ENCODE peak calls at places on chromosomes 2 and 18, in five cellular contexts. Y is lower leg skin, T is AG10803, M is retinal pigment epithelial cell, P is adrenal gland. H is an unnamed sample.

GRCh38 chr2:66428986-66429612 is 5.8 kb upstream of the MEIS1 start:
- DNase-seq in T (peak), M (no peak), P (peak), Y (no peak), H (peak)

GRCh38 chr18:48548404-48548771 is 9.6 kb downstream of the CTIF start:
- DNase-seq in Y (peak), P (peak), T (peak), M (no peak), H (peak)

GRCh38 chr2:155715705-155716104 is 616.8 kb downstream of the NR4A2 start:
- DNase-seq in M (no peak), T (no peak), Y (no peak), P (no peak), H (no peak)

GRCh38 chr2:182715121-182715895 is 749 bp upstream of the DNAJC10 start:
- DNase-seq in M (no peak), T (peak), Y (no peak), P (no peak), H (peak)

GRCh38 chr18:56861244-56861643 is 210.1 kb downstream of the WDR7 start:
- DNase-seq in M (no peak), P (no peak), Y (no peak), T (no peak), H (no peak)

GRCh38 chr2:165718811-165719210 is 75.2 kb downstream of the GALNT3 start:
- DNase-seq in Y (no peak), P (no peak), M (no peak), T (no peak), H (no peak)

GRCh38 chr2:200110380-200110779 is 155.0 kb downstream of the MAIP1 start:
- DNase-seq in T (no peak), Y (no peak), P (no peak), M (no peak), H (no peak)

GRCh38 chr2:82526267-82526666 is 1932.8 kb downstream of the SUCLG1 start:
- DNase-seq in P (no peak), T (no peak), M (no peak), Y (no peak), H (no peak)

GRCh38 chr2:176455865-176456291 is 186.6 kb downstream of the MTX2 start:
- DNase-seq in M (no peak), Y (peak), T (peak), P (no peak), H (peak)

GRCh38 chr2:58427572-58428285 is 186.6 kb upstream of the FANCL start:
- DNase-seq in P (peak), Y (no peak), T (peak), M (no peak), H (peak)

GRCh38 chr18:32450874-32451273 is 19.8 kb downstream of the GAREM1 start:
- DNase-seq in P (peak), M (no peak), T (no peak), Y (no peak), H (no peak)

GRCh38 chr2:120863661-120864320 is 128.1 kb downstream of the GLI2 start:
- DNase-seq in M (no peak), Y (no peak), T (peak), P (peak), H (peak)

GRCh38 chr2:29206941-29207340 is 91.7 kb downstream of the CLIP4 start:
- DNase-seq in T (no peak), Y (no peak), P (no peak), M (no peak), H (no peak)

GRCh38 chr2:36441816-36442215 is 86.2 kb downstream of the CRIM1 start:
- DNase-seq in Y (no peak), M (no peak), T (peak), P (no peak), H (peak)

GRCh38 chr2:71603311-71603794 is 150.0 kb downstream of the DYSF start:
- DNase-seq in Y (peak), M (no peak), P (no peak), T (peak), H (no peak)

GRCh38 chr2:69830045-69830905 is 815 bp downstream of the GMCL1 start:
- DNase-seq in Y (peak), P (peak), M (no peak), T (peak), H (peak)

GRCh38 chr2:120398051-120398960 is 52.4 kb downstream of the INHBB start:
- DNase-seq in P (no peak), Y (peak), T (peak), M (no peak), H (no peak)

GRCh38 chr18:56650056-56650455 is 1.1 kb upstream of the WDR7 start:
- DNase-seq in M (peak), Y (no peak), P (no peak), T (no peak), H (no peak)

GRCh38 chr18:63888473-63889190 is 1.1 kb downstream of the SERPINB2 start:
- DNase-seq in M (no peak), T (peak), P (no peak), Y (no peak), H (peak)

GRCh38 chr2:30272761-30273573 is 41.6 kb downstream of the LBH start:
- DNase-seq in M (peak), T (peak), Y (peak), P (no peak), H (peak)

GRCh38 chr2:67840460-67841068 is 222.2 kb downstream of the C1D start:
- DNase-seq in T (peak), P (peak), M (peak), Y (peak), H (peak)

GRCh38 chr18:24234330-24234729 is 95.5 kb downstream of the CABYR start:
- DNase-seq in P (no peak), T (no peak), M (no peak), Y (no peak), H (peak)

GRCh38 chr2:169716229-169716886 is 17.3 kb upstream of the KLHL23 start:
- DNase-seq in T (peak), M (no peak), P (no peak), Y (no peak), H (peak)

GRCh38 chr2:10706033-10706432 is 15.4 kb upstream of the ATP6V1C2 start:
- DNase-seq in Y (no peak), M (no peak), T (no peak), P (no peak), H (no peak)

GRCh38 chr2:10707831-10708230 is 13.6 kb upstream of the ATP6V1C2 start:
- DNase-seq in P (no peak), M (no peak), T (no peak), Y (no peak), H (no peak)

GRCh38 chr2:10712186-10712809 is 9.1 kb upstream of the ATP6V1C2 start:
- DNase-seq in T (no peak), Y (no peak), P (no peak), M (no peak), H (no peak)

GRCh38 chr2:10704034-10704594 is 14.3 kb upstream of the NOL10 start:
- DNase-seq in Y (no peak), M (no peak), P (no peak), T (no peak), H (no peak)

GRCh38 chr2:10709290-10709939 is 12.0 kb upstream of the ATP6V1C2 start:
- DNase-seq in T (no peak), Y (no peak), P (peak), M (no peak), H (peak)
- TF ChIP-seq CTCF in T (peak), Y (no peak), P (no peak), M (peak), H (peak)

GRCh38 chr2:54457326-54458023 is 1.3 kb downstream of the SPTBN1 start:
- DNase-seq in T (no peak), Y (no peak), M (no peak), P (peak), H (no peak)
- TF ChIP-seq CTCF in T (no peak), Y (no peak), M (no peak), P (no peak), H (no peak)

GRCh38 chr2:16588565-16588964 is 77.1 kb downstream of the CYRIA start:
- DNase-seq in Y (no peak), M (peak), P (no peak), T (no peak), H (no peak)
- TF ChIP-seq CTCF in Y (no peak), M (no peak), P (no peak), T (no peak), H (no peak)

GRCh38 chr2:12173271-12173942 is 427.0 kb downstream of the LPIN1 start:
- DNase-seq in P (no peak), T (peak), Y (no peak), M (no peak), H (no peak)
- TF ChIP-seq CTCF in P (no peak), T (peak), Y (no peak), M (peak), H (peak)

GRCh38 chr2:16290311-16291020 is 350.1 kb downstream of the MYCN start:
- DNase-seq in P (no peak), M (no peak), T (no peak), Y (no peak), H (no peak)

GRCh38 chr2:16287281-16287680 is 346.9 kb downstream of the MYCN start:
- DNase-seq in M (no peak), P (no peak), T (no peak), Y (no peak), H (no peak)

GRCh38 chr2:16285813-16286510 is 345.6 kb downstream of the MYCN start:
- DNase-seq in T (no peak), P (no peak), Y (no peak), M (no peak), H (no peak)

GRCh38 chr2:16288371-16289112 is 348.2 kb downstream of the MYCN start:
- DNase-seq in Y (no peak), M (no peak), T (no peak), P (no peak), H (no peak)

DNA sequence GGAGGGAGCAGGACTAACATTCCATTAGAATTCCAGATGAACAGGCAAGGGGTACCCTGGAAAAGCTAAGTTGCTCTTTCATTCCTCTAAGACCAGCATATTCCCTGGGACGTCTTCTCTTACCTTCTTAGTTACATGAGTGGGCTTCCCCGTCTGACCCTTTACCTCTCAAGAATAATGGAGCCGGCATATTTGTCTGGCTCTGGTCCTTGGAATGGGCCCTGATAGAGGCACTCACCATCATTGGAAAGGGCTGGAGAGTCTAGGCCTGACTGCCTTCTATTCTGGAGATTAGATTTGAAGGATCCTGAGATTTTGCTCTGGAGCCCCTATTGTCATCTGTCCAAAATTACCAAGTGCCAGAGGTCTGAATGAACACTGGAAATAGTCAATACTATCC is 347.5 kb downstream of the MYCN start:
- DNase-seq in Y (no peak), T (no peak), P (no peak), M (no peak), H (no peak)
- TF ChIP-seq CTCF in Y (no peak), T (no peak), P (no peak), M (no peak), H (no peak)

GRCh38 chr2:54496920-54497319 is 40.8 kb downstream of the SPTBN1 start:
- DNase-seq in M (no peak), P (no peak), T (no peak), Y (no peak), H (no peak)

GRCh38 chr2:54499666-54500065 is 43.5 kb downstream of the SPTBN1 start:
- DNase-seq in M (no peak), P (no peak), T (peak), Y (no peak), H (peak)

GRCh38 chr2:54500404-54501147 is 44.4 kb downstream of the SPTBN1 start:
- DNase-seq in Y (peak), P (no peak), T (peak), M (no peak), H (no peak)

GRCh38 chr2:54494087-54494486 is 38.0 kb downstream of the SPTBN1 start:
- DNase-seq in Y (no peak), M (no peak), T (no peak), P (no peak), H (no peak)

DNA sequence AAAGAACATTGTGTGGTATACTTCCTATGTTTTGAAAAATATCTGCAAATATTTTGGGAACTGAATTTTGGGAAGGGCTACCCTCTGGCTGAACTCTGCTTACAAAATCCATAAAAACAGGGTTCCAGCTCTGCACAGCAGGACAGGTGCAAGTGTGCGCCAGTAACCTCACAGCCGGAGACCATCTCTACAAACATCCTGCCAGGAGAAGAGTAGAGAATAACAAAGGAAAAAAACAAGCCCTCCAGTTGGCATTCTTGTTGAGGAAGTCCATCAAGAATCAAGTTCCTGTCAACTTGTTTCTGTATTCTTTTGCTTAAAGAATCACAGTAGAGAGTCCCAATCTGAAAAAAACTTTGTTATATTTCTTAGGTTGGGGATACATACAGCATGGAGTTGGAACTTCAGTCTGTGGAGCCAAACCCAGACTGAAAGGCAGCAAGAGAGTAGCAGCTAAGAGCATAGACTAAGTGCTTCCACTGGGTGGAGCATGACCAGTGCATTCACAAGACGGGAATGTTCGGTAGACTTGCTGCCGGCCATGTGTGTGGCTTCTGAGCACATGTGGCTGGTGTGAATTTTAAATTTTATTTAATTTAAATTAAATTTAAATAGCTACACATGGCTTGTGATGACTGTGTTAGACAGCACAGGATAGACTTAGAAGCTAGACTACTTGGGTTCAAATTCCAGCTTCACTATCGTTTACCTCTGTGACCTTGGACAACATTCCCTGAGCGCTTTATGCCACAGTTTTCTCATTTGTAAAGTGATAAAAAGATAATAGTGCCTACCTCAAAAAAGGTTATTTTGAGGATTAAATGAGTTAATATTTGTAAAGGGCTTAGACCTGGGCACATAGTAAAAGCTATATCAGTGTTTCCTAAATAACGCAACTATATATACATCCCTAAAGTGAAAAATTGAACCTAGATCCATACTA is 41.9 kb downstream of the SPTBN1 start:
- DNase-seq in P (peak), Y (no peak), T (peak), M (no peak), H (peak)
- TF ChIP-seq CTCF in P (no peak), Y (no peak), T (peak), M (peak), H (peak)

GRCh38 chr18:79785831-79786230 is 11.9 kb upstream of the KCNG2 start:
- DNase-seq in P (no peak), T (no peak), M (no peak), Y (no peak), H (no peak)

GRCh38 chr18:79786304-79786703 is 11.4 kb upstream of the KCNG2 start:
- DNase-seq in M (no peak), Y (no peak), P (no peak), T (no peak), H (no peak)

GRCh38 chr18:79784965-79785770 is 12.6 kb upstream of the KCNG2 start:
- DNase-seq in P (no peak), Y (no peak), T (peak), M (no peak), H (peak)

GRCh38 chr18:79782566-79783308 is 15.0 kb upstream of the KCNG2 start:
- DNase-seq in P (no peak), Y (peak), T (no peak), M (no peak), H (no peak)

DNA sequence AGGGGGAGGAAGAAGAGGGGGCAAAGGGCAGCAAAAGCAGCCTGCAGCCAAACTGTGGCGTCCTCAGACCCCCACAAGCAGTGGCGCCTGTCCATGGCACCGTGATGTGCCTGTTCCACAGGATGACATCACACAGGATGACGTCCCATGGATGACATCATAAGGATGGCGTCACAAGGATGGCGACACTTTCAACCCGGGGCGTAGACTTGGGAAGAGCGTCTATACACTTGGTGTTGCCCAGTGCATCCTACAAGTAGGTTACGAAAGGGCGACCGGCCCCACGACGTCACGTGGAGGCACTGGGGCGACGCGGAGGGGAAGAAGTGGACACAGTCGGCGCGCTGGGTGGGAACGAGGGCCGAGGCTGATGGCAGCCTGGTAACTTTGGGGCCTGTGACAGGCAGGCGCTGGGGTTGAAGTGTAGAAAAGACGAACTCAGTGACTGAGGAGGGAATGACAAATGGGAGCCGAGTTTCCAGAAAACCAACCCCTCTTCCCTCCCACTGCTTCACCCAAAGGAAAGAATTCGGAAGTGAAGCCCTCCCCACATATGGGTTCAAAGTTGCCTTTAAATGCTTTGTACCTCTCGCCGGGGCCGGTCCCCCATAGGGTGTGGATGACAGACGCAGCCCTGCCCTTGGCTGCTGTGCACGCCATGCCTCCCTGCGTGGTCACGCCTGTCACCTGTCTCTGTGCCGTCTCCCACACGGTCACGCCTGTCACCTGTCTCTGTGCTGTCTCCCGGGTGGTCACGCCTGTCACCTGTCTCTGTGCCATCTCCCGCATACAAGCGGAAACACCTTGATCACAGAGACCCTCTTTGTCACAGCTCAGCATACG is 13.4 kb upstream of the KCNG2 start:
- DNase-seq in Y (peak), P (no peak), M (no peak), T (no peak), H (no peak)
- TF ChIP-seq CTCF in Y (no peak), P (no peak), M (no peak), T (no peak), H (no peak)

GRCh38 chr2:125745514-125745913 is 910.4 kb upstream of the GYPC start:
- DNase-seq in M (no peak), T (no peak), P (peak), Y (no peak), H (no peak)
- TF ChIP-seq CTCF in M (no peak), T (no peak), P (no peak), Y (no peak), H (no peak)